ENCODE peak calls at places on chromosomes 3 and 15, in nine cellular contexts. N is choroid plexus epithelial cell, U is cardiac fibroblast, J is HL-60, M is mammary epithelial cell, Y is pancreas, E is brain microvascular endothelial cell, I is heart left ventricle, G is hepatocyte. R is an unnamed sample.

GRCh38 chr3:160479376-160479775 is 29.8 kb upstream of the TRIM59 start:
- DNase-seq in Y (no peak), E (no peak), G (no peak), M (no peak), J (no peak), N (no peak), I (no peak), U (no peak), R (no peak)

GRCh38 chr3:72036899-72037298 is 252.0 kb upstream of the PROK2 start:
- DNase-seq in N (peak), Y (no peak), E (no peak), J (no peak), G (peak), I (no peak), U (peak), M (no peak), R (no peak)

GRCh38 chr15:68524753-68525584 is 53.8 kb upstream of the CORO2B start:
- DNase-seq in M (peak), I (no peak), E (peak), U (peak), N (peak), Y (no peak), J (no peak), G (no peak), R (no peak)

GRCh38 chr3:181541414-181541813 is 170.3 kb upstream of the SOX2 start:
- DNase-seq in J (no peak), M (peak), E (no peak), I (no peak), G (no peak), N (no peak), Y (no peak), U (no peak), R (peak)

GRCh38 chr3:119352235-119352634 is 58.1 kb downstream of the ARHGAP31 start:
- DNase-seq in U (peak), G (no peak), E (peak), J (peak), I (no peak), Y (no peak), N (peak), M (peak), R (peak)

GRCh38 chr3:99483841-99484240 is 154.6 kb upstream of the COL8A1 start:
- DNase-seq in J (no peak), M (no peak), G (no peak), I (no peak), E (no peak), U (no peak), N (no peak), Y (no peak), R (no peak)

GRCh38 chr3:28138047-28138446 is 103.4 kb upstream of the CMC1 start:
- DNase-seq in M (no peak), J (no peak), I (no peak), Y (no peak), U (no peak), E (no peak), G (no peak), N (no peak), R (no peak)

GRCh38 chr3:183830187-183830586 is 4.8 kb upstream of the MAP6D1 start:
- DNase-seq in E (no peak), N (no peak), J (no peak), I (no peak), U (no peak), Y (no peak), M (no peak), G (no peak), R (no peak)

GRCh38 chr3:194497799-194498575 is 11.2 kb upstream of the ATP13A3 start:
- DNase-seq in U (peak), M (no peak), G (peak), N (no peak), E (no peak), Y (no peak), J (no peak), I (peak), R (no peak)

GRCh38 chr3:49173116-49173791 is 1.9 kb downstream of the KLHDC8B start:
- DNase-seq in J (no peak), G (peak), U (no peak), E (peak), N (peak), I (peak), M (no peak), Y (peak), R (no peak)

GRCh38 chr3:169218314-169218983 is 445.1 kb downstream of the MECOM start:
- DNase-seq in E (peak), M (peak), U (peak), J (no peak), N (peak), G (peak), Y (peak), I (peak), R (peak)

GRCh38 chr15:90557651-90558084 is 27.9 kb downstream of the CRTC3 start:
- DNase-seq in N (peak), Y (peak), G (peak), I (peak), U (peak), M (no peak), E (peak), J (no peak), R (no peak)

GRCh38 chr3:123071146-123071545 is 4.3 kb downstream of the PDIA5 start:
- DNase-seq in E (no peak), Y (no peak), M (no peak), U (no peak), N (no peak), G (peak), J (peak), I (no peak), R (no peak)

GRCh38 chr15:71112429-71112828 is 2.8 kb upstream of the THSD4 start:
- DNase-seq in M (peak), E (peak), I (no peak), Y (no peak), N (no peak), G (no peak), U (no peak), J (no peak), R (no peak)

GRCh38 chr3:66115858-66116654 is 77.3 kb upstream of the MAGI1 start:
- DNase-seq in J (no peak), Y (peak), E (peak), M (peak), I (peak), U (peak), G (peak), N (peak), R (peak)

GRCh38 chr3:45120615-45121158 is 25.5 kb downstream of the CDCP1 start:
- DNase-seq in U (no peak), N (no peak), I (no peak), J (no peak), E (no peak), Y (no peak), G (no peak), M (no peak), R (no peak)

GRCh38 chr3:853489-853888 is 239.3 kb upstream of the CNTN6 start:
- DNase-seq in G (no peak), E (no peak), J (no peak), Y (no peak), N (no peak), U (no peak), I (no peak), M (no peak), R (no peak)

GRCh38 chr3:852033-852432 is 240.8 kb upstream of the CNTN6 start:
- DNase-seq in J (no peak), U (peak), N (no peak), E (no peak), Y (no peak), M (peak), G (no peak), I (no peak), R (peak)

GRCh38 chr3:851098-851790 is 241.6 kb upstream of the CNTN6 start:
- DNase-seq in E (no peak), J (no peak), I (no peak), N (no peak), U (peak), M (peak), G (peak), Y (no peak), R (peak)
- TF ChIP-seq CTCF in E (peak), J (no peak), I (no peak), N (no peak), U (peak), M (no peak), G (no peak), Y (no peak), R (peak)

GRCh38 chr15:34043391-34043790 is 4.4 kb upstream of the AVEN start:
- DNase-seq in G (no peak), J (no peak), M (no peak), U (no peak), E (no peak), I (no peak), N (peak), Y (no peak), R (no peak)

GRCh38 chr15:34047893-34048775 is 9.1 kb upstream of the AVEN start:
- DNase-seq in I (no peak), U (peak), E (peak), M (no peak), N (peak), J (no peak), G (no peak), Y (no peak), R (no peak)

GRCh38 chr15:34049096-34049495 is 10.1 kb upstream of the AVEN start:
- DNase-seq in U (peak), I (no peak), N (peak), J (no peak), Y (no peak), E (peak), G (peak), M (peak), R (peak)

GRCh38 chr15:34043813-34044212 is 4.8 kb upstream of the AVEN start:
- DNase-seq in Y (no peak), E (no peak), G (no peak), M (no peak), J (no peak), I (no peak), N (no peak), U (no peak), R (no peak)

GRCh38 chr15:34046471-34047145 is 7.6 kb upstream of the AVEN start:
- DNase-seq in I (no peak), J (no peak), G (no peak), N (no peak), M (no peak), Y (no peak), E (no peak), U (no peak), R (no peak)
- H3K4me3 ChIP-seq in I (no peak), J (no peak), G (no peak), N (no peak), M (no peak), Y (no peak), E (no peak), U (no peak), R (no peak)

DNA sequence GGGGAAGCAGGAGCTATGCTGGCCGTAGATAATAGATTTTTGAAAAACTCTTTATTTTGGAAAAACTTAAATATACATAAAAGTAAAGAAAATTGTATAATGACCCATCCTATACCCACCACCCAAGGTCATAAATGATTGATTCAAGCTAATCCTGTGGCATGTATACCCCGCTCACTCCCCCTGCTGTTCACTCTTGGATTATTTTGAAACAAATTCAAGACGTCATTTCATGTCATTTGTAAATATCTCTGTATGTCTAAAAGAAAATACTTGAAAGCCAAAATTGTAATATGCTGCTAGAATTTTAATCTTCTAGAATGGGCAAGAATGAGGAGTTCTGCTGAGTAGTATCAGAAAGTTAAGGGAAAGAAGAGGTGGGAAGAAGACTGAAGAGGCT is 241.7 kb downstream of the FEZF2 start:
- DNase-seq in M (no peak), N (peak), I (no peak), J (no peak), G (no peak), Y (no peak), U (peak), E (no peak), R (peak)
- TF ChIP-seq CTCF in M (no peak), N (peak), I (no peak), J (no peak), G (peak), Y (no peak), U (peak), E (peak), R (peak)

GRCh38 chr3:61559108-61559731 is 2.2 kb upstream of the PTPRG start:
- DNase-seq in G (peak), E (no peak), J (no peak), U (no peak), I (no peak), Y (no peak), M (no peak), N (peak), R (no peak)
- H3K4me3 ChIP-seq in G (no peak), E (no peak), J (no peak), U (no peak), I (no peak), Y (no peak), M (no peak), N (peak), R (no peak)

GRCh38 chr15:62389887-62390792 is 225.1 kb upstream of the C2CD4B start:
- DNase-seq in M (peak), E (peak), U (peak), J (peak), N (peak), G (peak), I (peak), Y (peak), R (peak)
- TF ChIP-seq CTCF in M (no peak), E (no peak), U (no peak), J (no peak), N (no peak), G (no peak), I (no peak), Y (no peak), R (no peak)

GRCh38 chr3:172140499-172141391 is 101.4 kb downstream of the FNDC3B start:
- DNase-seq in M (peak), U (peak), I (peak), J (peak), G (peak), E (peak), N (peak), Y (peak), R (peak)
- H3K4me3 ChIP-seq in M (no peak), U (no peak), I (no peak), J (no peak), G (no peak), E (no peak), N (no peak), Y (no peak), R (no peak)

GRCh38 chr15:66964791-66965190 is 100.6 kb upstream of the SMAD3 start:
- DNase-seq in J (no peak), E (no peak), U (no peak), G (no peak), M (no peak), N (no peak), Y (no peak), I (no peak), R (no peak)

GRCh38 chr15:66965201-66965900 is 100.1 kb upstream of the SMAD3 start:
- DNase-seq in N (no peak), M (no peak), J (no peak), E (no peak), G (no peak), I (no peak), U (no peak), Y (no peak), R (no peak)

GRCh38 chr15:66963710-66964109 is 101.7 kb upstream of the SMAD3 start:
- DNase-seq in U (no peak), M (no peak), Y (no peak), J (no peak), I (no peak), N (no peak), G (no peak), E (no peak), R (no peak)

GRCh38 chr15:66964111-66964738 is 101.2 kb upstream of the SMAD3 start:
- DNase-seq in Y (no peak), N (no peak), U (no peak), I (no peak), J (no peak), E (no peak), G (no peak), M (no peak), R (no peak)

GRCh38 chr15:66966256-66966655 is 99.1 kb upstream of the SMAD3 start:
- DNase-seq in E (no peak), N (no peak), Y (no peak), J (no peak), I (no peak), M (no peak), U (no peak), G (no peak), R (peak)
- TF ChIP-seq CTCF in E (peak), N (peak), Y (no peak), J (no peak), I (no peak), M (peak), U (no peak), G (peak), R (peak)